ENCODE peak calls at places on chromosomes 12 and 14, in six cellular contexts. L is lower lobe of right lung, M is kidney, E is left ventricle myocardium inferior, Q is GM23338, X is cardiac muscle cell. O is an unnamed sample.

GRCh38 chr14:50943261-50943942 is 881 bp downstream of the PYGL start:
- DNase-seq in L (peak), E (peak), Q (peak), X (peak), M (peak), O (peak)

GRCh38 chr12:10094648-10095047 is 4.1 kb downstream of the CLEC1A start:
- DNase-seq in L (no peak), E (no peak), X (no peak), Q (no peak), M (no peak), O (no peak)

GRCh38 chr12:49917126-49917787 is 13.6 kb upstream of the FAIM2 start:
- DNase-seq in M (peak), X (no peak), L (no peak), Q (no peak), E (no peak), O (no peak)

GRCh38 chr12:50637870-50638481 is 125.9 kb upstream of the ATF1 start:
- DNase-seq in E (no peak), Q (peak), M (no peak), X (peak), L (no peak), O (peak)

GRCh38 chr14:94405481-94405880 is 17.1 kb upstream of the SERPINA1 start:
- DNase-seq in X (no peak), E (no peak), M (no peak), L (peak), Q (no peak), O (no peak)

GRCh38 chr12:62730649-62731377 is 204.1 kb downstream of the PPM1H start:
- DNase-seq in E (no peak), M (no peak), L (no peak), X (no peak), Q (no peak), O (peak)

GRCh38 chr12:11461433-11461832 is 66.1 kb upstream of the PRB2 start:
- DNase-seq in M (no peak), E (no peak), L (no peak), X (no peak), Q (no peak), O (no peak)

GRCh38 chr14:64191756-64192155 is 102.4 kb downstream of the ESR2 start:
- DNase-seq in M (no peak), X (no peak), L (no peak), Q (no peak), E (no peak), O (peak)

GRCh38 chr12:6202846-6203245 is 2.6 kb downstream of the CD9 start:
- DNase-seq in X (no peak), M (no peak), L (no peak), Q (no peak), E (no peak), O (no peak)
- H3K4me3 ChIP-seq in X (no peak), M (peak), L (peak), Q (peak), E (peak), O (no peak)

GRCh38 chr14:33904609-33905008 is 46.3 kb downstream of the EGLN3 start:
- DNase-seq in L (no peak), Q (no peak), X (no peak), M (no peak), E (no peak), O (no peak)

GRCh38 chr14:33909380-33910084 is 41.3 kb downstream of the EGLN3 start:
- DNase-seq in X (no peak), Q (no peak), L (no peak), E (no peak), M (no peak), O (no peak)

GRCh38 chr14:33906968-33907367 is 43.9 kb downstream of the EGLN3 start:
- DNase-seq in X (no peak), E (no peak), L (no peak), M (no peak), Q (no peak), O (no peak)

GRCh38 chr14:33911046-33911445 is 39.8 kb downstream of the EGLN3 start:
- DNase-seq in X (no peak), M (no peak), Q (no peak), L (no peak), E (no peak), O (no peak)

GRCh38 chr14:33908540-33909223 is 42.2 kb downstream of the EGLN3 start:
- DNase-seq in E (no peak), X (no peak), Q (peak), L (no peak), M (no peak), O (no peak)
- TF ChIP-seq CTCF in E (no peak), X (no peak), Q (peak), L (no peak), M (peak), O (no peak)

DNA sequence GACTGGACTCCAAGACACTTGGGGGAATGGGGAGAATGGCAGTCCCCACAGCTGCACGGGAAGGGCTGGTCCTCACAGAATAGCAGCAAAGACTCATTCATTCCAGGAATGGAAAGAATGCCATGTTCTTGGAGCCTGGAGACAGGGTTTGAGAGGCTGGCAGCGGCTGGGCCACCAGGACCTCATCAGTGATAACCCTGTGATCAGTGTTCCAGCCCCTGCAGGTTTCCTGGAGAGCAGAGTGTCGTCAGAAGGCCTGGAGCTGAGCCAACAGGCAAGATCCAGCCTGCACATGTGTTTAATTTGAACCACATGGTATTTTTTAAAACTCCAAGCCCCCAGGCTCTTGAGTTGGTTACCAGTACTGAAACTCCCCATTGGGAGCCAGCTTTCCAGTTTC is 11.3 kb downstream of the BDKRB1 start:
- DNase-seq in L (no peak), M (no peak), E (no peak), X (peak), Q (no peak), O (peak)
- H3K4me3 ChIP-seq in L (no peak), M (peak), E (no peak), X (no peak), Q (no peak), O (no peak)

GRCh38 chr12:53048033-53048779 is 1.7 kb upstream of the TNS2 start:
- DNase-seq in Q (peak), L (peak), E (peak), X (no peak), M (peak), O (no peak)
- TF ChIP-seq CTCF in Q (peak), L (peak), E (no peak), X (no peak), M (no peak), O (no peak)